ENCODE peak calls at places on chromosome 9, in ten cellular contexts. L is RWPE1; M is stomach; C is Panc1; X is CD8-positive, alpha-beta T cell; H is AG04449; S is tibial artery; W is ascending aorta; O is fibroblast of lung; Z is AG10803. N is an unnamed sample.

GRCh38 chr9:94923333-94924089 is 197.0 kb downstream of the AOPEP start:
- DNase-seq in L (no peak), M (no peak), C (no peak), X (no peak), H (no peak), S (peak), W (no peak), O (peak), Z (no peak), N (no peak)

GRCh38 chr9:83133316-83133715 is 70.4 kb upstream of the RASEF start:
- DNase-seq in L (no peak), M (no peak), C (no peak), X (no peak), H (no peak), S (no peak), W (no peak), O (peak), Z (no peak), N (no peak)

GRCh38 chr9:116985636-116986414 is 298.7 kb downstream of the TRIM32 start:
- DNase-seq in L (no peak), M (no peak), C (no peak), X (no peak), H (no peak), S (no peak), W (no peak), O (no peak), Z (no peak), N (no peak)

GRCh38 chr9:125203259-125203658 is 2.9 kb downstream of the RABEPK start:
- DNase-seq in L (no peak), M (no peak), C (no peak), X (no peak), H (no peak), S (no peak), W (no peak), O (no peak), Z (peak), N (no peak)

GRCh38 chr9:78122631-78123030 is 91.0 kb upstream of the GNAQ start:
- DNase-seq in L (peak), M (no peak), C (no peak), X (no peak), H (no peak), S (no peak), W (no peak), O (peak), Z (no peak), N (no peak)

GRCh38 chr9:78713746-78714405 is 417.0 kb downstream of the PSAT1 start:
- DNase-seq in L (no peak), M (no peak), C (no peak), X (no peak), H (peak), S (no peak), W (no peak), O (peak), Z (peak), N (peak)

GRCh38 chr9:6014668-6015270 is 655 bp downstream of the RANBP6 start:
- DNase-seq in L (peak), M (no peak), C (no peak), X (no peak), H (peak), S (no peak), W (no peak), O (peak), Z (peak), N (peak)

GRCh38 chr9:93682155-93682968 is 106.0 kb downstream of the PHF2 start:
- DNase-seq in L (peak), M (peak), C (no peak), X (peak), H (no peak), S (peak), W (peak), O (peak), Z (peak), N (peak)

GRCh38 chr9:132560604-132561304 is 21.7 kb upstream of the BARHL1 start:
- DNase-seq in L (no peak), M (no peak), C (no peak), X (no peak), H (no peak), S (no peak), W (no peak), O (no peak), Z (no peak), N (no peak)

GRCh38 chr9:136546697-136547481 is 1.0 kb upstream of the NOTCH1 start:
- DNase-seq in L (peak), M (peak), C (no peak), X (peak), H (no peak), S (peak), W (peak), O (peak), Z (peak), N (no peak)

GRCh38 chr9:18260527-18260926 is 213.4 kb upstream of the ADAMTSL1 start:
- DNase-seq in L (no peak), M (no peak), C (no peak), X (no peak), H (no peak), S (no peak), W (no peak), O (peak), Z (peak), N (peak)

GRCh38 chr9:89961616-89962341 is 357.0 kb downstream of the GADD45G start:
- DNase-seq in L (no peak), M (no peak), C (no peak), X (no peak), H (no peak), S (no peak), W (no peak), O (peak), Z (peak), N (peak)

GRCh38 chr9:12856608-12857007 is 81.8 kb downstream of the LURAP1L start:
- DNase-seq in L (no peak), M (no peak), C (no peak), X (no peak), H (no peak), S (no peak), W (no peak), O (no peak), Z (no peak), N (no peak)

GRCh38 chr9:107943901-107944300 is 454.3 kb upstream of the KLF4 start:
- DNase-seq in L (no peak), M (no peak), C (no peak), X (no peak), H (no peak), S (no peak), W (no peak), O (no peak), Z (no peak), N (no peak)

GRCh38 chr9:137216188-137216965 is 5.7 kb downstream of the RNF208 start:
- DNase-seq in L (no peak), M (no peak), C (no peak), X (no peak), H (no peak), S (no peak), W (no peak), O (no peak), Z (no peak), N (no peak)

GRCh38 chr9:8366161-8366926 is 566.8 kb upstream of the DMAC1 start:
- DNase-seq in L (no peak), M (no peak), C (no peak), X (no peak), H (no peak), S (no peak), W (no peak), O (peak), Z (no peak), N (peak)

GRCh38 chr9:20398511-20399338 is 223.6 kb downstream of the MLLT3 start:
- DNase-seq in L (no peak), M (no peak), C (no peak), X (no peak), H (no peak), S (no peak), W (no peak), O (no peak), Z (no peak), N (no peak)

GRCh38 chr9:4514252-4515128 is 24.2 kb downstream of the SLC1A1 start:
- DNase-seq in L (no peak), M (no peak), C (no peak), X (no peak), H (no peak), S (no peak), W (no peak), O (no peak), Z (no peak), N (no peak)

GRCh38 chr9:132201139-132201538 is 39.3 kb downstream of the NTNG2 start:
- DNase-seq in L (no peak), M (peak), C (no peak), X (no peak), H (no peak), S (no peak), W (no peak), O (no peak), Z (no peak), N (no peak)

GRCh38 chr9:113589890-113590289 is 126.4 kb downstream of the RGS3 start:
- DNase-seq in L (no peak), M (no peak), C (no peak), X (no peak), H (no peak), S (no peak), W (no peak), O (peak), Z (peak), N (peak)

GRCh38 chr9:11319477-11320060 is 706.8 kb upstream of the PTPRD start:
- DNase-seq in L (peak), M (no peak), C (peak), X (no peak), H (no peak), S (no peak), W (no peak), O (peak), Z (no peak), N (peak)

GRCh38 chr9:101458955-101459631 is 23.5 kb upstream of the ALDOB start:
- DNase-seq in L (peak), M (no peak), C (peak), X (no peak), H (no peak), S (no peak), W (no peak), O (peak), Z (peak), N (peak)

GRCh38 chr9:84439253-84439652 is 98.7 kb upstream of the SLC28A3 start:
- DNase-seq in L (no peak), M (no peak), C (no peak), X (no peak), H (no peak), S (no peak), W (no peak), O (no peak), Z (peak), N (no peak)

GRCh38 chr9:124498040-124498439 is 9.2 kb downstream of the NR5A1 start:
- DNase-seq in L (no peak), M (no peak), C (no peak), X (no peak), H (no peak), S (no peak), W (no peak), O (no peak), Z (no peak), N (no peak)

GRCh38 chr9:129613520-129614175 is 7.3 kb downstream of the C9orf50 start:
- DNase-seq in L (no peak), M (no peak), C (no peak), X (no peak), H (no peak), S (no peak), W (peak), O (no peak), Z (no peak), N (no peak)

GRCh38 chr9:135947582-135947981 is 13.6 kb downstream of the UBAC1 start:
- DNase-seq in L (no peak), M (no peak), C (no peak), X (no peak), H (no peak), S (no peak), W (no peak), O (no peak), Z (no peak), N (no peak)

GRCh38 chr9:90296539-90296938 is 346.1 kb downstream of the DIRAS2 start:
- DNase-seq in L (no peak), M (no peak), C (no peak), X (no peak), H (no peak), S (no peak), W (no peak), O (no peak), Z (no peak), N (no peak)

GRCh38 chr9:20693068-20693467 is 9.0 kb downstream of the FOCAD start:
- DNase-seq in L (no peak), M (no peak), C (no peak), X (no peak), H (no peak), S (no peak), W (no peak), O (no peak), Z (peak), N (no peak)

GRCh38 chr9:133322701-133323100 is 13.3 kb downstream of the SURF6 start:
- DNase-seq in L (no peak), M (no peak), C (no peak), X (no peak), H (no peak), S (peak), W (peak), O (no peak), Z (no peak), N (no peak)

GRCh38 chr9:2459756-2460155 is 161.8 kb upstream of the VLDLR start:
- DNase-seq in L (no peak), M (no peak), C (no peak), X (no peak), H (no peak), S (no peak), W (no peak), O (no peak), Z (no peak), N (no peak)

GRCh38 chr9:6567140-6567591 is 78.4 kb downstream of the GLDC start:
- DNase-seq in L (peak), M (no peak), C (peak), X (no peak), H (peak), S (no peak), W (no peak), O (peak), Z (peak), N (peak)

GRCh38 chr9:81759680-81760215 is 70.4 kb upstream of the TLE1 start:
- DNase-seq in L (peak), M (no peak), C (peak), X (no peak), H (peak), S (no peak), W (peak), O (peak), Z (peak), N (peak)

GRCh38 chr9:137757613-137758029 is 120.0 kb upstream of the CACNA1B start:
- DNase-seq in L (peak), M (no peak), C (no peak), X (no peak), H (peak), S (no peak), W (no peak), O (peak), Z (peak), N (peak)

GRCh38 chr9:14348241-14349140 is 34.5 kb upstream of the NFIB start:
- DNase-seq in L (no peak), M (no peak), C (no peak), X (no peak), H (no peak), S (peak), W (no peak), O (no peak), Z (no peak), N (peak)

GRCh38 chr9:27037499-27037898 is 32.0 kb upstream of the LRRC19 start:
- DNase-seq in L (no peak), M (no peak), C (no peak), X (no peak), H (no peak), S (no peak), W (no peak), O (no peak), Z (no peak), N (no peak)

GRCh38 chr9:33130501-33130900 is 36.6 kb downstream of the B4GALT1 start:
- DNase-seq in L (peak), M (no peak), C (no peak), X (no peak), H (no peak), S (peak), W (no peak), O (peak), Z (peak), N (peak)

GRCh38 chr9:36788534-36788933 is 215.8 kb downstream of the MELK start:
- DNase-seq in L (no peak), M (no peak), C (no peak), X (no peak), H (no peak), S (no peak), W (no peak), O (no peak), Z (no peak), N (no peak)
- TF ChIP-seq CTCF in L (peak), M (no peak), C (no peak), X (no peak), H (no peak), S (no peak), W (no peak), O (peak), Z (peak), N (peak)

GRCh38 chr9:22009563-22009867 is 410 bp upstream of the CDKN2B start:
- DNase-seq in L (no peak), M (no peak), C (no peak), X (no peak), H (no peak), S (no peak), W (no peak), O (no peak), Z (no peak), N (no peak)
- TF ChIP-seq CTCF in L (no peak), M (no peak), C (no peak), X (no peak), H (peak), S (peak), W (peak), O (peak), Z (peak), N (no peak)

DNA sequence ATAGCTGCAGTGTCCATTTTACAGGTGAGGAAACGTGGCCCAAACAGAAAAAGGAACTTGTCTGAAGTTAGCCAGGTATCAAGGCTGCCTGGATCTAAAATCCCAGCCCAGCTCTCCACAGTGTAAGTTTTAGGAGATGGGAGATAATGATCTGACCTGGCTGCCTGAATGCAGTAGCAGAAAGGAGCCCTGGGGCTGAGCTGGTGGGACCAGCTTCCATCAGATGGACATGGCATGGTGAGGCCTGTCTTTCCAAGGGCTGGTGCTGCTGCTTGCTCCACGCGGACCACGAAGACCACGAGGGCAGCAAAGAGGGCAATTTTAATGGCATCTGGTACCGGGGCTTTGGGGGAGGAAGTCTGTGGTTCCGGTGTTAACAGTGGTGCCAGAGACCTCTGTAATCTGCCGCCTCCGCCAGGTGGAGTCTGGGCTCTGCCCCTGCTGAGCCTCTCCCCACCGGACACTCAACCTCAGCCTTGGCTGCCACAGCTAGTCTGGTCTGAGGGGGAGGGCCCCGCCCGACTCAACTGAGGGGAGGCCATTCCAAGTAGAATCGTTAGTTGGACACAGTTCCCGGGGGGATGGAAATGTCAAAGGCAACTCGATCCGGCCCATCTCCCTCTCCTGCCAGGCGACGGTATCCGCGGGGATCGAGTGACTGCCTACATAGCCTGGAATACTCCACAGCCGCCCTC is 650 bp downstream of the MYORG start:
- DNase-seq in L (peak), M (peak), C (no peak), X (peak), H (no peak), S (no peak), W (peak), O (peak), Z (no peak), N (peak)
- TF ChIP-seq CTCF in L (peak), M (no peak), C (no peak), X (peak), H (no peak), S (no peak), W (no peak), O (no peak), Z (no peak), N (peak)

GRCh38 chr9:134348404-134349155 is 22.3 kb downstream of the RXRA start:
- DNase-seq in L (no peak), M (no peak), C (no peak), X (no peak), H (no peak), S (no peak), W (no peak), O (no peak), Z (no peak), N (no peak)

GRCh38 chr9:134346151-134346550 is 19.9 kb downstream of the RXRA start:
- DNase-seq in L (no peak), M (no peak), C (no peak), X (no peak), H (no peak), S (no peak), W (no peak), O (no peak), Z (peak), N (peak)

GRCh38 chr9:134349941-134350340 is 23.7 kb downstream of the RXRA start:
- DNase-seq in L (no peak), M (no peak), C (no peak), X (no peak), H (no peak), S (no peak), W (no peak), O (no peak), Z (no peak), N (no peak)

GRCh38 chr9:134346840-134347239 is 20.6 kb downstream of the RXRA start:
- DNase-seq in L (no peak), M (no peak), C (no peak), X (no peak), H (no peak), S (no peak), W (no peak), O (no peak), Z (no peak), N (no peak)

DNA sequence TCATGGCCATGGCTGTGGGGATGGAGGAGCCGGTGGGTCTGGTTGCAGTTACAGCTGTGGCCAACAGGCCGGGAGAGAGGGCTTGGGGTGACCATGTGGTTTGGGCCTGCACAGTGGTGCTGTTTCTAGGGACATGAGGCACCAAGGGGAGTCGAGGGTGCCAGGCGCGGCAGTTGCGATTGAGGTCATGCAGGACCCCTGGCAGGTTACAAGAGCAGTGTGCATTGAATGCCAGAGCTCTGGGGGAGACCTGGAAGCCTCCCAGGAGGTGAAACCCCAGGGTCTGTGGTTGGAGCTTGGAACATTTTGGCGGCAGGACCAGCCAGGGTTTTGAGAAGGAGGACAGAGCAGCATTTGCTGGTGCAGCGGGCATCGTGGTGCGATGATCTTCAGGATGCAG is 21.7 kb downstream of the RXRA start:
- DNase-seq in L (no peak), M (no peak), C (no peak), X (no peak), H (no peak), S (no peak), W (no peak), O (no peak), Z (no peak), N (no peak)
- TF ChIP-seq CTCF in L (no peak), M (no peak), C (no peak), X (no peak), H (no peak), S (no peak), W (no peak), O (no peak), Z (no peak), N (no peak)

GRCh38 chr9:99426443-99426842 is 204.4 kb downstream of the SEC61B start:
- DNase-seq in L (no peak), M (no peak), C (no peak), X (no peak), H (no peak), S (no peak), W (no peak), O (no peak), Z (no peak), N (no peak)
- TF ChIP-seq CTCF in L (no peak), M (no peak), C (no peak), X (no peak), H (no peak), S (no peak), W (no peak), O (no peak), Z (no peak), N (no peak)

GRCh38 chr9:121107041-121107440 is 32.3 kb downstream of the CNTRL start:
- DNase-seq in L (peak), M (no peak), C (no peak), X (no peak), H (no peak), S (no peak), W (no peak), O (no peak), Z (no peak), N (no peak)
- TF ChIP-seq CTCF in L (peak), M (no peak), C (no peak), X (peak), H (no peak), S (no peak), W (no peak), O (no peak), Z (peak), N (no peak)

DNA sequence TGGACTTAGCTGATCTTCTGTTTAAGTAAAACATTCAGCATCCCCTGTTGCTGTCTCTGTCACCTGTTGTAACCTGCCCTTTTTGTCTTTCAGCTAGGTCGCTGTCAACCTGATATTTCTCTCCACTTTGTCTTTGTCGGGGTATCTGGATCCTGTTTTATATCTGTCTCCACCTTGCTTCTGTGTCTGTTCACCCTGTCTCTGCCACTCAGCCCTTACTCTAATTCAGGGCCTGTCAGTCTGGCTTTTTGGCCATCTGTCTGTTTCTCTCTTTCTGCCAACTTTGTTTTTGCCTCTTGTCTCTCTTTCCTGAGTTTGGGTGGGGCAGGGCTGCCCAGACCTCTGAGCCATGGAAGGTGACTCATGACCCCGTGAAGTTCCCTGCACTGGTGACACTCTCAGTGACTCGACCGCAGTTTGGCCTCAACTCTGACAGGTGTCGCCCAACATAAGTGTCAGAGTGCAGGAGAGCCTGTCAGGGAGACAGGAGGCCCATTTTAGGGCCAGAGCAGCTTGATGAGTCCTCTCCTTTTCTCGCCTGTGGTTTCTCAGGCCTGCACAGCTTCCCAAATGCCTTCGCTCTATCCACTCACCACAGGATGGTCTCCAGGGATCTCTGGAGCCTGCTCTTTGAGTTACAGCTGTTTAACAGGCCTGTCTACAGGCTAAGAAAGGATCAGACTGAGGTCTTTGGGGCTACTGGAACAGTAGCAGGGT is 864 bp downstream of the ZBTB43 start:
- DNase-seq in L (peak), M (peak), C (no peak), X (peak), H (no peak), S (no peak), W (peak), O (peak), Z (peak), N (peak)
- TF ChIP-seq CTCF in L (no peak), M (no peak), C (no peak), X (no peak), H (no peak), S (no peak), W (no peak), O (no peak), Z (no peak), N (no peak)